ENCODE peak calls at places on chromosomes 7 and 10, in nine cellular contexts. Y, Z, N, A, E, B, P, J and L are unnamed samples.

GRCh38 chr10:132498562-132499366 is 38.8 kb upstream of the INPP5A start:
- DNase-seq in B (no peak), J (no peak), N (no peak), E (peak), P (no peak), Z (no peak), A (no peak), Y (no peak), L (peak)

GRCh38 chr10:130453721-130454542 is 317.7 kb downstream of the GLRX3 start:
- DNase-seq in N (no peak), Z (no peak), J (no peak), A (no peak), E (no peak), P (no peak), Y (no peak), B (no peak), L (no peak)

GRCh38 chr7:66921918-66922486 is 977 bp downstream of the TMEM248 start:
- DNase-seq in E (peak), J (no peak), Y (peak), Z (no peak), N (no peak), B (peak), P (no peak), A (no peak), L (no peak)

GRCh38 chr7:71325151-71325550 is 193.2 kb downstream of the GALNT17 start:
- DNase-seq in P (no peak), Y (peak), J (no peak), E (no peak), Z (no peak), B (no peak), N (no peak), A (no peak), L (peak)

GRCh38 chr7:31087351-31087750 is 35.2 kb downstream of the ADCYAP1R1 start:
- DNase-seq in N (no peak), Y (no peak), B (no peak), Z (no peak), E (peak), J (no peak), A (no peak), P (no peak), L (no peak)

GRCh38 chr7:100415448-100415847 is 13.1 kb downstream of the ZCWPW1 start:
- DNase-seq in Y (no peak), N (no peak), P (no peak), A (no peak), Z (no peak), E (no peak), B (no peak), J (no peak), L (no peak)

GRCh38 chr7:21747806-21748205 is 197.9 kb downstream of the CDCA7L start:
- DNase-seq in P (no peak), Y (no peak), E (no peak), B (no peak), J (no peak), Z (no peak), A (no peak), N (no peak), L (no peak)

GRCh38 chr7:151406051-151406875 is 3.6 kb downstream of the WDR86 start:
- DNase-seq in P (no peak), J (no peak), N (no peak), Z (no peak), Y (no peak), E (no peak), A (peak), B (no peak), L (no peak)

GRCh38 chr7:93060865-93061264 is 56.9 kb downstream of the SAMD9 start:
- DNase-seq in E (no peak), J (no peak), P (no peak), N (no peak), A (no peak), Y (no peak), Z (no peak), B (no peak), L (no peak)

GRCh38 chr10:49110684-49111319 is 4.5 kb downstream of the VSTM4 start:
- DNase-seq in Z (no peak), J (no peak), N (no peak), A (no peak), E (no peak), B (no peak), Y (no peak), P (no peak), L (no peak)

GRCh38 chr7:139618482-139619366 is 95.2 kb downstream of the CLEC2L start:
- DNase-seq in Y (peak), J (no peak), N (peak), E (peak), P (no peak), Z (no peak), B (peak), A (no peak), L (peak)

GRCh38 chr7:112995091-112995824 is 91.4 kb downstream of the GPR85 start:
- DNase-seq in A (no peak), J (no peak), Y (no peak), N (no peak), P (peak), Z (no peak), E (no peak), B (peak), L (no peak)

GRCh38 chr10:11329055-11329673 is 282.3 kb downstream of the USP6NL start:
- DNase-seq in N (peak), P (no peak), J (no peak), Z (no peak), B (no peak), A (no peak), Y (no peak), E (no peak), L (no peak)

GRCh38 chr7:156125841-156126730 is 313.8 kb upstream of the SHH start:
- DNase-seq in Z (no peak), A (no peak), B (no peak), N (no peak), J (no peak), P (no peak), E (no peak), Y (no peak), L (no peak)

GRCh38 chr7:91239772-91240171 is 24.5 kb upstream of the FZD1 start:
- DNase-seq in E (no peak), Y (no peak), N (no peak), J (no peak), A (no peak), Z (no peak), P (no peak), B (no peak), L (no peak)

GRCh38 chr7:30029696-30030095 is 1.5 kb downstream of the PLEKHA8 start:
- DNase-seq in Z (no peak), B (peak), A (no peak), J (no peak), E (no peak), Y (peak), N (no peak), P (no peak), L (peak)

GRCh38 chr10:71555760-71556159 is 159.0 kb downstream of the CDH23 start:
- DNase-seq in N (no peak), Z (no peak), E (no peak), P (no peak), Y (no peak), J (no peak), B (no peak), A (no peak), L (no peak)

GRCh38 chr7:67523706-67524105 is 527.1 kb downstream of the TYW1 start:
- DNase-seq in J (no peak), P (no peak), E (no peak), N (no peak), Y (no peak), A (no peak), Z (no peak), B (no peak), L (no peak)

GRCh38 chr7:2241580-2242540 is at the start of the genes MRM2 and NUDT1:
- DNase-seq in E (peak), P (no peak), B (peak), Z (peak), N (peak), J (peak), A (peak), Y (peak), L (peak)

GRCh38 chr10:102604379-102604960 is 39.8 kb upstream of the TRIM8 start:
- DNase-seq in P (no peak), J (no peak), Y (no peak), A (no peak), N (no peak), E (no peak), Z (no peak), B (peak), L (no peak)